ENCODE peak calls at places on chromosomes 13 and 19, in ten cellular contexts. X is astrocyte of the spinal cord; O is endothelial cell of umbilical vein; Z is HFF-Myc; I is uterus; P is CD8-positive, alpha-beta T cell; G is suprapubic skin; W is lower leg skin; V is A549; R is upper lobe of right lung. A is an unnamed sample.

GRCh38 chr13:44810067-44810840 is 179.0 kb downstream of the NUFIP1 start:
- DNase-seq in X (peak), O (no peak), Z (no peak), I (peak), P (no peak), G (no peak), W (no peak), V (no peak), R (no peak), A (no peak)

GRCh38 chr13:97192166-97192565 is 30.0 kb upstream of the MBNL2 start:
- DNase-seq in X (no peak), O (no peak), Z (no peak), I (no peak), P (no peak), G (no peak), W (no peak), V (no peak), R (no peak), A (no peak)

GRCh38 chr13:51777921-51778320 is 26.0 kb downstream of the DHRS12 start:
- DNase-seq in X (no peak), O (no peak), Z (no peak), I (no peak), P (no peak), G (no peak), W (peak), V (no peak), R (no peak), A (no peak)

GRCh38 chr13:30421093-30422055 is 919 bp upstream of the UBE2L5 start:
- DNase-seq in X (peak), O (peak), Z (no peak), I (peak), P (peak), G (peak), W (peak), V (peak), R (peak), A (no peak)

GRCh38 chr13:48749699-48750473 is 96.2 kb downstream of the CYSLTR2 start:
- DNase-seq in X (peak), O (peak), Z (peak), I (peak), P (peak), G (peak), W (peak), V (peak), R (peak), A (peak)

GRCh38 chr19:45125360-45125759 is 32.4 kb downstream of the PPP1R37 start:
- DNase-seq in X (no peak), O (no peak), Z (no peak), I (no peak), P (no peak), G (no peak), W (no peak), V (no peak), R (no peak), A (no peak)

GRCh38 chr13:47480121-47480520 is 521.0 kb downstream of the SUCLA2 start:
- DNase-seq in X (peak), O (no peak), Z (peak), I (no peak), P (no peak), G (no peak), W (no peak), V (no peak), R (no peak), A (peak)

GRCh38 chr19:39032164-39032918 is at the start of gene FBXO27:
- DNase-seq in X (no peak), O (no peak), Z (no peak), I (peak), P (no peak), G (peak), W (peak), V (no peak), R (peak), A (no peak)

GRCh38 chr19:38837656-38838121 is 6.1 kb upstream of the ECH1 start:
- DNase-seq in X (no peak), O (no peak), Z (no peak), I (no peak), P (no peak), G (no peak), W (no peak), V (no peak), R (no peak), A (no peak)

GRCh38 chr13:100533588-100534041 is 55.0 kb downstream of the GGACT start:
- DNase-seq in X (no peak), O (no peak), Z (no peak), I (no peak), P (no peak), G (peak), W (no peak), V (no peak), R (no peak), A (no peak)

GRCh38 chr13:31234729-31235128 is 35.0 kb downstream of the B3GLCT start:
- DNase-seq in X (no peak), O (no peak), Z (no peak), I (no peak), P (no peak), G (no peak), W (no peak), V (peak), R (no peak), A (no peak)

GRCh38 chr13:108176685-108177274 is 38.6 kb downstream of the LIG4 start:
- DNase-seq in X (no peak), O (peak), Z (no peak), I (no peak), P (peak), G (no peak), W (no peak), V (peak), R (no peak), A (no peak)

GRCh38 chr19:54389556-54389955 is 24.8 kb upstream of the LAIR1 start:
- DNase-seq in X (no peak), O (no peak), Z (no peak), I (no peak), P (no peak), G (no peak), W (no peak), V (no peak), R (no peak), A (no peak)

GRCh38 chr13:106796280-106797047 is 228.5 kb upstream of the ARGLU1 start:
- DNase-seq in X (no peak), O (peak), Z (no peak), I (no peak), P (no peak), G (no peak), W (no peak), V (no peak), R (no peak), A (no peak)
- H3K4me3 ChIP-seq in X (peak), O (peak), Z (no peak), I (no peak), P (no peak), G (peak), W (no peak), V (no peak), R (peak), A (no peak)

GRCh38 chr13:73054712-73055111 is 4.1 kb upstream of the KLF5 start:
- DNase-seq in X (no peak), O (no peak), Z (no peak), I (no peak), P (no peak), G (no peak), W (no peak), V (no peak), R (no peak), A (no peak)

GRCh38 chr13:73058432-73058740 is 419 bp upstream of the KLF5 start:
- DNase-seq in X (no peak), O (no peak), Z (no peak), I (no peak), P (no peak), G (no peak), W (no peak), V (no peak), R (no peak), A (no peak)

GRCh38 chr13:73057284-73058025 is 1.4 kb upstream of the KLF5 start:
- DNase-seq in X (no peak), O (no peak), Z (no peak), I (no peak), P (no peak), G (no peak), W (no peak), V (no peak), R (no peak), A (no peak)

GRCh38 chr13:73058741-73059459 is at the start of gene KLF5:
- DNase-seq in X (peak), O (peak), Z (peak), I (peak), P (peak), G (peak), W (peak), V (peak), R (peak), A (peak)

GRCh38 chr13:73056054-73056962 is 2.5 kb upstream of the KLF5 start:
- DNase-seq in X (peak), O (peak), Z (peak), I (no peak), P (no peak), G (no peak), W (no peak), V (peak), R (no peak), A (peak)
- TF ChIP-seq CTCF in X (no peak), O (no peak), Z (no peak), I (no peak), P (no peak), G (no peak), W (no peak), V (no peak), R (no peak), A (no peak)

DNA sequence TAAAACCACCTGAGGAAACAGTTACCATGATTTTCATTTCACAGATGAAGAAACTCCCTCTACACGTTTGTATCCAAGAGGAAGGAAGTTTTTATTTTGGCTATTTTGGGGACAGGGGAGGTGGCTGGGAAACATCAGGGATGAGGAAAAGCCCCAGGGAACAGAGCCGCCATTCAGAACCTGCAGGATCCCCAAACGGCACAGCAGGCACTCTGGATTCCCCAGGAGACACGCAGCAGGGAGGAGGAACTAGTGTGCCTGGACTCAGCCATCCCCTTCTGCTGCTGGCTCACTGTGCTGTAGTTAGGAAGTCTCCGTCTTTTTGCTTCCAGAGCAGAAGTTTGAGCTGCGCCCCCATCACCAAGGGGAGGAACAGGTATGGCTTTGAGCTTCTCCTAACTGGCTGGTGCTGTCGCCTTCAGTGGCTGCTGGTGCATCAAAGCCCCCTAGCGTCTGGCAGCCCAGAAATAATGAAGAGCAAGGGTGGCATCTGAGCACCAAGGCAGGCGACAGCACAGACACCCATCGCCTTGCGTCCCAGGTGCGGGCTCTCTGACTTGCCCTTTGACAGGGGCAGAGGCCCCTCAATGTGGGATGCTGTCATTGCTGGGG is 4.2 kb downstream of the NAPA start:
- DNase-seq in X (no peak), O (no peak), Z (no peak), I (peak), P (no peak), G (no peak), W (no peak), V (no peak), R (no peak), A (no peak)
- H3K4me3 ChIP-seq in X (no peak), O (no peak), Z (no peak), I (no peak), P (no peak), G (peak), W (no peak), V (no peak), R (no peak), A (no peak)

GRCh38 chr13:109900320-109900719 is 113.9 kb upstream of the IRS2 start:
- DNase-seq in X (no peak), O (no peak), Z (no peak), I (no peak), P (no peak), G (no peak), W (no peak), V (no peak), R (no peak), A (no peak)

GRCh38 chr13:109899748-109900147 is 113.4 kb upstream of the IRS2 start:
- DNase-seq in X (no peak), O (no peak), Z (no peak), I (no peak), P (no peak), G (no peak), W (no peak), V (no peak), R (no peak), A (no peak)

GRCh38 chr13:109900723-109901122 is 114.3 kb upstream of the IRS2 start:
- DNase-seq in X (no peak), O (no peak), Z (no peak), I (no peak), P (no peak), G (no peak), W (no peak), V (no peak), R (no peak), A (no peak)

GRCh38 chr13:109910131-109910530 is 123.7 kb upstream of the IRS2 start:
- DNase-seq in X (no peak), O (no peak), Z (no peak), I (no peak), P (no peak), G (no peak), W (no peak), V (no peak), R (no peak), A (no peak)

GRCh38 chr13:109904218-109904617 is 117.8 kb upstream of the IRS2 start:
- DNase-seq in X (no peak), O (no peak), Z (no peak), I (no peak), P (no peak), G (no peak), W (no peak), V (no peak), R (no peak), A (no peak)
- TF ChIP-seq CTCF in X (no peak), O (no peak), Z (no peak), I (no peak), P (no peak), G (no peak), W (no peak), V (no peak), R (no peak), A (no peak)

GRCh38 chr19:2308114-2308556 is at the start of gene LINGO3:
- DNase-seq in X (no peak), O (no peak), Z (no peak), I (no peak), P (no peak), G (no peak), W (no peak), V (no peak), R (no peak), A (no peak)

GRCh38 chr19:2305424-2305823 is 2.5 kb downstream of the LINGO3 start:
- DNase-seq in X (no peak), O (no peak), Z (no peak), I (no peak), P (no peak), G (no peak), W (no peak), V (no peak), R (no peak), A (no peak)

GRCh38 chr19:2306971-2307370 is 983 bp downstream of the LINGO3 start:
- DNase-seq in X (no peak), O (no peak), Z (no peak), I (no peak), P (no peak), G (no peak), W (no peak), V (no peak), R (no peak), A (no peak)

GRCh38 chr19:2305974-2306806 is 1.8 kb downstream of the LINGO3 start:
- DNase-seq in X (no peak), O (no peak), Z (no peak), I (no peak), P (no peak), G (no peak), W (no peak), V (no peak), R (no peak), A (no peak)

GRCh38 chr19:2307518-2308012 is 389 bp downstream of the LINGO3 start:
- DNase-seq in X (no peak), O (no peak), Z (no peak), I (no peak), P (no peak), G (no peak), W (no peak), V (no peak), R (no peak), A (no peak)
- H3K4me3 ChIP-seq in X (no peak), O (no peak), Z (no peak), I (no peak), P (no peak), G (peak), W (no peak), V (peak), R (no peak), A (no peak)

GRCh38 chr13:77810430-77810829 is 108.2 kb downstream of the EDNRB start:
- DNase-seq in X (peak), O (peak), Z (no peak), I (no peak), P (no peak), G (no peak), W (no peak), V (peak), R (no peak), A (no peak)
- TF ChIP-seq CTCF in X (peak), O (peak), Z (peak), I (no peak), P (peak), G (peak), W (no peak), V (no peak), R (peak), A (no peak)

DNA sequence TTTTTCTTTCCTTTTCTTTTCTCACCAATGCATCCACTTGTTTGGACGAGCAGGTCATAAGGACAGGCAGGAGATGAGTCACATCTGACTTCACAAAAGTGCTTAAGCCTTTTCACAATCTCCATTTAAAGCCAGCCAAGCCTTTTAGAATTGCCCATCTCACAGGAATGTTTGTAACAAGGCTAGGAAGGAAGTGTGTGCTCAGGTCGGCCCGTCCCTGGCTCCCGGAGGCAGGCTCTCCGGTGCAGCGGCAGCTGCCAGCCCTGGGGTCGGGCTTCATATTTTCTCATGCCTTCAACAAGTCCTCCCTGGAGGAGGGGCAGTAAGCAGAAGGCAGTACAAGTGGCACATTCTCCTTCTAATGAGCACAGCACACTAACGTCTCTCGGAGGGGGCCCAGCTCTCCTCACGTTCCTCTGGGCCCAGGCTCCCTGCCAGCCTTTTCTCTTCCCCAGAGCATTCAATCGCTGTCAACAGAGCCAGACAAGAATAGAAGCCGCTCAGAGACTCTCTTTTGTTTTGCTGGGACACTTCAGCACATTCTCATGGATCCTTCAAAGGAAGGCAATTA is 180.5 kb downstream of the COL4A1 start:
- DNase-seq in X (peak), O (peak), Z (no peak), I (peak), P (no peak), G (no peak), W (peak), V (no peak), R (no peak), A (peak)
- H3K4me3 ChIP-seq in X (no peak), O (no peak), Z (no peak), I (no peak), P (no peak), G (no peak), W (no peak), V (no peak), R (no peak), A (peak)

GRCh38 chr13:102394158-102395053 is 7.4 kb downstream of the FGF14 start:
- DNase-seq in X (peak), O (peak), Z (peak), I (peak), P (peak), G (peak), W (peak), V (peak), R (peak), A (no peak)
- TF ChIP-seq CTCF in X (peak), O (no peak), Z (peak), I (no peak), P (no peak), G (no peak), W (no peak), V (peak), R (peak), A (peak)

GRCh38 chr19:37221136-37221535 is 3.1 kb downstream of the ZNF383 start:
- DNase-seq in X (no peak), O (no peak), Z (no peak), I (no peak), P (no peak), G (no peak), W (no peak), V (no peak), R (no peak), A (no peak)

GRCh38 chr19:37217855-37218591 is at the start of gene ZNF383:
- DNase-seq in X (peak), O (peak), Z (peak), I (peak), P (peak), G (peak), W (peak), V (peak), R (peak), A (peak)

GRCh38 chr19:37220383-37220782 is 2.4 kb downstream of the ZNF383 start:
- DNase-seq in X (no peak), O (no peak), Z (no peak), I (no peak), P (no peak), G (no peak), W (no peak), V (no peak), R (no peak), A (no peak)

GRCh38 chr19:37217533-37217854 is 520 bp upstream of the ZNF383 start:
- DNase-seq in X (no peak), O (no peak), Z (no peak), I (no peak), P (no peak), G (no peak), W (no peak), V (no peak), R (no peak), A (no peak)

DNA sequence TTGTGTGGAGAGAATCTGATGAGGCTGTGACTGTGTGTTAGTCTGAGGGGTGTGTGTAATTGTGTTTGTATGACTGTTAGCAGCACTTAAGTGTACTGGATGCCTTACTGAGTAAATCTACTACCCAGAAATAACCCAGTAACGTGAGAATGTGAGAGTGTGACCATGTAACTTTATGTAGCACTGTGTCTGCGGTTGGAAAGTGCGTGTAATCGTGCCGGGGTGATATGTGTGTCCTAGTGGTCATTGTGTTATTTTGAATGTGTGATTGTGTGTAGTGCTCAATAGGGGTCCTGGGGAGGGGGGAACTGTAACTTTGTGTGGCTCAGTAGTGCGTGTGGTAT is 550 bp downstream of the ZNF383 start:
- DNase-seq in X (peak), O (no peak), Z (peak), I (no peak), P (no peak), G (no peak), W (no peak), V (no peak), R (no peak), A (no peak)
- H3K4me3 ChIP-seq in X (peak), O (peak), Z (peak), I (peak), P (peak), G (peak), W (peak), V (peak), R (peak), A (peak)

A was measured in AG04449.